ENCODE peak calls at places on chromosomes 16 and 17, in nine cellular contexts. T is RCC 7860, V is NCI-H1048, U is cardiac muscle cell, X is substantia nigra, D is WTC11, J is epithelial cell of esophagus, I is GM04504, P is iPS-NIHi11. H is an unnamed sample.

GRCh38 chr17:16975266-16975651 is 3.3 kb upstream of the TNFRSF13B start:
- DNase-seq in V (no peak), D (no peak), P (no peak), J (no peak), T (no peak), I (no peak), U (no peak), X (no peak), H (no peak)

GRCh38 chr16:14196011-14196410 is 124.9 kb downstream of the MRTFB start:
- DNase-seq in X (no peak), D (no peak), J (no peak), I (no peak), P (no peak), U (peak), V (no peak), T (no peak), H (no peak)

GRCh38 chr17:81380682-81381518 is 14.4 kb upstream of the BAHCC1 start:
- DNase-seq in U (no peak), X (no peak), I (no peak), V (no peak), J (no peak), D (no peak), T (no peak), P (no peak), H (no peak)

GRCh38 chr17:46822388-46822921 is 4.0 kb upstream of the WNT3 start:
- DNase-seq in D (peak), X (no peak), I (no peak), P (peak), J (peak), V (no peak), U (no peak), T (no peak), H (no peak)

GRCh38 chr17:73872816-73873215 is 228.6 kb upstream of the SDK2 start:
- DNase-seq in J (no peak), P (peak), U (no peak), T (no peak), X (no peak), I (no peak), D (no peak), V (no peak), H (no peak)

GRCh38 chr17:50361561-50362480 is 11.2 kb downstream of the MRPL27 start:
- DNase-seq in X (peak), J (peak), U (peak), P (peak), I (peak), D (peak), T (peak), V (no peak), H (peak)

GRCh38 chr17:6162892-6163291 is 92.7 kb downstream of the WSCD1 start:
- DNase-seq in D (no peak), T (no peak), P (no peak), U (no peak), X (no peak), J (no peak), V (no peak), I (no peak), H (no peak)

GRCh38 chr16:23544436-23544835 is 12.7 kb downstream of the EARS2 start:
- DNase-seq in U (no peak), T (no peak), D (no peak), V (no peak), J (no peak), I (no peak), X (no peak), P (no peak), H (no peak)

GRCh38 chr17:82565551-82565950 is 46.0 kb downstream of the FOXK2 start:
- DNase-seq in X (no peak), D (no peak), I (no peak), V (no peak), T (no peak), J (no peak), U (no peak), P (no peak), H (no peak)

GRCh38 chr16:57485916-57486857 is at the start of gene DOK4:
- DNase-seq in X (peak), U (peak), D (peak), T (peak), V (peak), P (peak), I (peak), J (peak), H (peak)

GRCh38 chr16:86531641-86532525 is 21.6 kb downstream of the FOXF1 start:
- DNase-seq in T (no peak), J (no peak), D (no peak), X (no peak), U (no peak), I (no peak), P (no peak), V (no peak), H (no peak)

GRCh38 chr16:71441348-71441781 is 489 bp downstream of the TLE7 start:
- DNase-seq in D (peak), J (no peak), X (no peak), U (peak), I (no peak), P (peak), V (no peak), T (no peak), H (peak)

GRCh38 chr17:61482467-61482866 is 30.2 kb downstream of the TBX4 start:
- DNase-seq in U (no peak), P (no peak), I (no peak), T (no peak), D (no peak), V (no peak), J (no peak), X (no peak), H (no peak)

GRCh38 chr16:50616883-50617629 is 64.1 kb downstream of the SNX20 start:
- DNase-seq in T (no peak), D (no peak), J (no peak), P (no peak), U (no peak), V (no peak), I (no peak), X (no peak), H (no peak)

GRCh38 chr16:66668777-66669444 is 27.6 kb downstream of the CMTM4 start:
- DNase-seq in J (no peak), D (no peak), X (no peak), V (no peak), P (no peak), U (peak), I (peak), T (no peak), H (no peak)

GRCh38 chr16:67864594-67864993 is 8.3 kb upstream of the EDC4 start:
- DNase-seq in V (no peak), I (no peak), J (no peak), D (no peak), T (no peak), P (no peak), U (no peak), X (no peak), H (no peak)

GRCh38 chr16:411576-412265 is 10.0 kb downstream of the DECR2 start:
- DNase-seq in X (no peak), I (no peak), T (no peak), U (no peak), P (no peak), D (no peak), J (no peak), V (no peak), H (no peak)

GRCh38 chr17:55454906-55455474 is 33.4 kb upstream of the MMD start:
- DNase-seq in U (peak), V (no peak), T (peak), D (no peak), P (no peak), I (peak), J (peak), X (no peak), H (no peak)

GRCh38 chr17:41695954-41696720 is 7.5 kb downstream of the EIF1 start:
- DNase-seq in J (peak), X (peak), U (peak), P (peak), D (peak), T (peak), I (no peak), V (peak), H (peak)